ENCODE peak calls at places on chromosomes 6 and 20, in four cellular contexts. D is K562, J is HepG2, Z is GM12878. F is an unnamed sample.

GRCh38 chr6:133895573-133896343 is 6.8 kb downstream of the TCF21 start:
- DNase-seq in Z (no peak), D (no peak), J (no peak), F (no peak)

GRCh38 chr6:159110013-159110412 is 59.2 kb upstream of the FNDC1 start:
- DNase-seq in J (peak), Z (no peak), D (peak), F (peak)

GRCh38 chr6:170162011-170162770 is 128.7 kb downstream of the DLL1 start:
- DNase-seq in Z (no peak), D (no peak), J (no peak), F (no peak)

GRCh38 chr6:14732845-14733757 is 512.8 kb upstream of the JARID2 start:
- DNase-seq in Z (no peak), J (peak), D (no peak), F (no peak)

GRCh38 chr6:364609-365540 is 26.7 kb upstream of the IRF4 start:
- DNase-seq in Z (peak), D (no peak), J (no peak), F (no peak)

GRCh38 chr6:170041526-170041925 is 249.4 kb downstream of the DLL1 start:
- DNase-seq in D (no peak), J (no peak), Z (no peak), F (no peak)

GRCh38 chr20:25066386-25066785 is 8.4 kb upstream of the ACSS1 start:
- DNase-seq in Z (no peak), D (no peak), J (no peak), F (no peak)

GRCh38 chr20:3800878-3801260 is 4.8 kb downstream of the CDC25B start:
- DNase-seq in J (no peak), Z (no peak), D (no peak), F (no peak)

GRCh38 chr20:9617062-9617461 is 102.7 kb downstream of the LAMP5 start:
- DNase-seq in J (peak), Z (no peak), D (peak), F (peak)

GRCh38 chr6:135236732-135237131 is 55.6 kb downstream of the MYB start:
- DNase-seq in J (no peak), Z (no peak), D (no peak), F (no peak)

GRCh38 chr20:47466193-47466592 is 35.5 kb upstream of the NCOA3 start:
- DNase-seq in J (no peak), D (no peak), Z (no peak), F (no peak)

GRCh38 chr20:25179439-25180089 is 15.9 kb upstream of the ENTPD6 start:
- DNase-seq in J (no peak), D (no peak), Z (no peak), F (no peak)

GRCh38 chr20:5020760-5021159 is 19.4 kb upstream of the SLC23A2 start:
- DNase-seq in Z (no peak), J (no peak), D (no peak), F (no peak)

GRCh38 chr6:3789018-3789895 is 37.7 kb upstream of the PXDC1 start:
- DNase-seq in D (no peak), Z (no peak), J (peak), F (no peak)
- TF ChIP-seq BHLHE40 in D (no peak), Z (no peak), J (peak), F (no peak)

GRCh38 chr20:58310291-58310782 is 822 bp downstream of the RAB22A start:
- DNase-seq in Z (no peak), J (peak), D (no peak), F (no peak)

GRCh38 chr20:58307270-58307669 is 2.2 kb upstream of the RAB22A start:
- DNase-seq in Z (no peak), D (no peak), J (no peak), F (no peak)

GRCh38 chr20:58308290-58308679 is 1.2 kb upstream of the RAB22A start:
- DNase-seq in J (no peak), Z (no peak), D (no peak), F (no peak)

GRCh38 chr20:58308680-58309527 is 611 bp upstream of the RAB22A start:
- DNase-seq in D (peak), Z (no peak), J (no peak), F (peak)

GRCh38 chr20:58309607-58310290 is at the start of gene RAB22A:
- DNase-seq in J (peak), D (peak), Z (no peak), F (peak)
- TF ChIP-seq SP1 in J (peak), D (peak), Z (no peak), F (no peak)

GRCh38 chr20:40970218-40970617 is 58.4 kb upstream of the TOP1 start:
- DNase-seq in Z (no peak), D (no peak), J (no peak), F (no peak)
- TF ChIP-seq BHLHE40 in Z (no peak), D (no peak), J (no peak), F (no peak)

GRCh38 chr6:37535701-37536461 is 36.2 kb upstream of the CCDC167 start:
- DNase-seq in Z (no peak), D (peak), J (no peak), F (no peak)

GRCh38 chr6:37539706-37540352 is 40.1 kb upstream of the CCDC167 start:
- DNase-seq in D (no peak), Z (no peak), J (no peak), F (no peak)

GRCh38 chr6:37540390-37540789 is 40.7 kb upstream of the CCDC167 start:
- DNase-seq in D (no peak), J (no peak), Z (no peak), F (no peak)

GRCh38 chr6:37536462-37537225 is 37.0 kb upstream of the CCDC167 start:
- DNase-seq in J (no peak), D (no peak), Z (no peak), F (no peak)

GRCh38 chr6:37538107-37538506 is 38.4 kb upstream of the CCDC167 start:
- DNase-seq in D (peak), Z (no peak), J (peak), F (peak)
- TF ChIP-seq SP1 in D (no peak), Z (no peak), J (no peak), F (no peak)

DNA sequence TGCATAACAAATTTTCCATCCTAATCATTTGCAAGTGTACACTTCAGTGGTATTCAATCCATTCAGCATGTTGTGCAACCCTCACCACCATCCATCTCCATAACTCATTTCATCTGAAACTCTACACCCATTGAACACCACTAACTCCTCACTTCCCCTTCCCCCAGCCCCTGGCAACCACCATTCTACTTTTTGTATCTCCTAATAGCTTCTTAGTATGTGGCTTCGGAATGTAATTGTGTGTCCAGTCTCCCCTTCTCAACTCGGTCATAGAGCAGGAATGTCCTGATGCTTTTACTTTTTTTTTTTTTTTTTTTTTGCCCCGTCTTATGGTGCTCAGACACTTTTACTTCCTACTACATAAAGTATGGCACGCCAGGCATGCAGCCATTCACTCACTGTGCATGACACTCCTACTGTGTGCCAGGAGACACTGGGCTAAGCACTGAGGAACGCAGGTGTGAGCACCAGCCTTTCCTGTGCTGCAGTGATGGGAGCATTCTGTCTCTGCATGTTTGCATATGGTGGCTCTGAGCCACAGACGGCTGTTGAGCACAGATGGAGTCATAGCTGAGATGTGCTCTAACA is 15.3 kb downstream of the HCK start:
- DNase-seq in D (no peak), Z (no peak), J (no peak), F (no peak)
- TF ChIP-seq BHLHE40 in D (no peak), Z (no peak), J (no peak), F (no peak)

DNA sequence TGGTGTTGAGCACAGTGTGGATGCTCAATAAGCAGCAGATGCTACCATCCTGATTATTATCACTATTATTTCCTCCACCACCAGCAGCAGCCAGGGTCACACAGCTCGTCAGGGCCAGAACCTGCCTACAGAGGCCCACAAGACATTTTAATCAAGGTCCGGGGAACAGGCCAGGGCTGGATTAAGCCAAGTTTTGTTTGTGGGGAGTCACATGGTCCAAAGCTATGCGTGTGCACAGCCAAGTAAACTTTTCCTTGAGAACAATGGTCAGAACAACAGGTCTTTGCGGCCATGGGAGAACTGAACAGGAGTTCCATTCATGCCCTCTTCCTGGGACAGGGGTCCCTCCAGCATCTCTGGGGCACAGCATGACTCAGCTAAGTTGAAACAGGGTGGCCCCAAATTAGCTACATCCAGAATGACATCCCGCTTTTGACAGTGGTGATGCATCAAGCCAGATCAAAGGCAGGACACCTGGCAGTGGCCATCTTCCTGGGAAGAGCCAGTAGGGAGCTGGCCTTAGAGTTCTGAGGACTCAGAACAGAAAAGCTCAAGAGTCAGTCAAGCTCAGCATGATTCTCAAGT is 11.7 kb downstream of the SNTA1 start:
- DNase-seq in D (no peak), Z (no peak), J (peak), F (no peak)
- TF ChIP-seq SP1 in D (no peak), Z (no peak), J (no peak), F (no peak)

DNA sequence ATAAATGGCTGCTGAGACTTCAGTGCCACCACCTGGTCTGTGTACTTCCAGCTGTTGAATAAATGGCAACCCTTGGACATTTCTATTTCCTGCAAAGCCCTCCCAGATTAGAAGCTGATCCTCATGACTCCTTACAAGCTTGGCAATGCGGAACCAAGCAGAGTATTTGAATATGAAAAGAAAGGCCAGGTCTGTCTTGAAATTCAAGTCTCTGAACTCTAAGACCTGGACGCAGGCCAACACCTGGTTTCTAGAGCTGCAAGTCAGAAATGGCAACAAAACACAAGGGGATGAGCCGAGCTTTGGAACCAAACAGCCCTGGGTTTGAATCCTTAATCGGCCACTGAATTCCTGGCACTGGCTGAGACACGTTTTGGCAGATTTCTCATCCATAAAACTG is 353.4 kb downstream of the PTPRT start:
- DNase-seq in D (no peak), J (no peak), Z (no peak), F (no peak)
- TF ChIP-seq BHLHE40 in D (no peak), J (no peak), Z (no peak), F (no peak)

GRCh38 chr6:46023216-46023915 is 7.7 kb upstream of the CLIC5 start:
- DNase-seq in Z (no peak), J (no peak), D (no peak), F (no peak)
- TF ChIP-seq SP1 in Z (no peak), J (no peak), D (no peak), F (no peak)

F was measured in HEK293T.